ENCODE peak calls at places on chromosomes 13 and 19, in four cellular contexts. S, E, F and L are unnamed samples.

GRCh38 chr19:4606181-4606580 is 33.1 kb upstream of the TNFAIP8L1 start:
- DNase-seq in S (no peak), E (no peak), F (no peak), L (no peak)

GRCh38 chr19:49749055-49749716 is 13.9 kb downstream of the TSKS start:
- DNase-seq in S (no peak), E (no peak), F (no peak), L (no peak)

GRCh38 chr19:40933025-40933424 is 51.0 kb upstream of the CYP2A7 start:
- DNase-seq in S (no peak), E (no peak), F (no peak), L (no peak)

GRCh38 chr13:113864303-113864890 is 521 bp upstream of the GAS6 start:
- DNase-seq in S (no peak), E (no peak), F (no peak), L (no peak)

GRCh38 chr19:34904846-34905527 is 21.7 kb upstream of the ZNF30 start:
- DNase-seq in S (no peak), E (no peak), F (no peak), L (no peak)

GRCh38 chr19:53785196-53785889 is 38.8 kb downstream of the NLRP12 start:
- DNase-seq in S (no peak), E (no peak), F (no peak), L (no peak)

GRCh38 chr13:111901301-111901905 is 165.5 kb upstream of the SOX1 start:
- DNase-seq in S (no peak), E (no peak), F (no peak), L (no peak)

GRCh38 chr19:12773571-12773970 is 1.8 kb downstream of the HOOK2 start:
- DNase-seq in S (no peak), E (no peak), F (no peak), L (no peak)

GRCh38 chr13:79779761-79780160 is 298.8 kb downstream of the NDFIP2 start:
- DNase-seq in S (no peak), E (no peak), F (no peak), L (no peak)

GRCh38 chr19:1321539-1321938 is 35.9 kb downstream of the EFNA2 start:
- DNase-seq in S (no peak), E (no peak), F (no peak), L (no peak)

GRCh38 chr19:4051175-4052101 is 15.3 kb downstream of the ZBTB7A start:
- DNase-seq in S (no peak), E (no peak), F (no peak), L (no peak)

GRCh38 chr13:21557995-21558394 is 46.0 kb downstream of the MICU2 start:
- DNase-seq in S (no peak), E (no peak), F (no peak), L (no peak)

GRCh38 chr19:35134601-35135091 is at the start of gene LGI4:
- DNase-seq in S (no peak), E (no peak), F (no peak), L (no peak)

GRCh38 chr19:4534836-4535658 is at the start of gene PLIN5:
- DNase-seq in S (no peak), E (peak; percentile 77), F (no peak), L (no peak)